ENCODE peak calls at places on chromosomes 16 and 17, in nine cellular contexts. One of them, this sample, is unnamed.

GRCh38 chr17:42894283-42895184 is 6.1 kb upstream of the G6PC1 start:
- DNase-seq in endothelial cell of umbilical vein: peak; percentile 8
- DNase-seq in MCF 10A: no peak
- DNase-seq in tibial nerve: no peak
- DNase-seq in upper lobe of right lung: no peak
- DNase-seq in RWPE1: no peak
- DNase-seq in pancreas: peak; percentile 72
- DNase-seq in cardiac muscle cell: no peak
- DNase-seq in body of pancreas: peak; percentile 88
- DNase-seq in this sample: no peak

GRCh38 chr16:12319464-12320030 is 343.0 kb downstream of the SNX29 start:
- DNase-seq in endothelial cell of umbilical vein: no peak
- DNase-seq in MCF 10A: no peak
- DNase-seq in RWPE1: no peak
- DNase-seq in upper lobe of right lung: no peak
- DNase-seq in pancreas: no peak
- DNase-seq in body of pancreas: peak; percentile 36
- DNase-seq in tibial nerve: no peak
- DNase-seq in cardiac muscle cell: no peak
- DNase-seq in this sample: no peak

GRCh38 chr16:48537909-48538745 is 71.9 kb downstream of the N4BP1 start:
- DNase-seq in upper lobe of right lung: peak; percentile 77
- DNase-seq in body of pancreas: peak; percentile 44
- DNase-seq in tibial nerve: no peak
- DNase-seq in RWPE1: no peak
- DNase-seq in pancreas: no peak
- DNase-seq in MCF 10A: no peak
- DNase-seq in cardiac muscle cell: peak; percentile 67
- DNase-seq in endothelial cell of umbilical vein: no peak
- DNase-seq in this sample: no peak

GRCh38 chr16:70688266-70688742 is 2.5 kb upstream of the MTSS2 start:
- DNase-seq in body of pancreas: no peak
- DNase-seq in cardiac muscle cell: peak; percentile 84
- DNase-seq in MCF 10A: peak; percentile 30
- DNase-seq in RWPE1: no peak
- DNase-seq in pancreas: peak; percentile 42
- DNase-seq in upper lobe of right lung: peak; percentile 90
- DNase-seq in endothelial cell of umbilical vein: peak; percentile 88
- DNase-seq in tibial nerve: peak; percentile 43
- DNase-seq in this sample: no peak

GRCh38 chr17:49845210-49845782 is 2.6 kb downstream of the TAC4 start:
- DNase-seq in cardiac muscle cell: peak; percentile 29
- DNase-seq in endothelial cell of umbilical vein: peak; percentile 26
- DNase-seq in tibial nerve: no peak
- DNase-seq in pancreas: no peak
- DNase-seq in body of pancreas: no peak
- DNase-seq in MCF 10A: no peak
- DNase-seq in upper lobe of right lung: peak; percentile 39
- DNase-seq in RWPE1: no peak
- DNase-seq in this sample: no peak

GRCh38 chr16:20774703-20775362 is 11.0 kb downstream of the ACSM3 start:
- DNase-seq in tibial nerve: no peak
- DNase-seq in RWPE1: peak; percentile 57
- DNase-seq in MCF 10A: peak; percentile 81
- DNase-seq in upper lobe of right lung: peak; percentile 87
- DNase-seq in pancreas: peak; percentile 79
- DNase-seq in endothelial cell of umbilical vein: peak; percentile 70
- DNase-seq in body of pancreas: peak; percentile 78
- DNase-seq in cardiac muscle cell: peak; percentile 72
- DNase-seq in this sample: peak; percentile 50

GRCh38 chr17:13947499-13947898 is 121.8 kb upstream of the COX10 start:
- DNase-seq in MCF 10A: no peak
- DNase-seq in endothelial cell of umbilical vein: no peak
- DNase-seq in upper lobe of right lung: no peak
- DNase-seq in RWPE1: no peak
- DNase-seq in pancreas: no peak
- DNase-seq in body of pancreas: no peak
- DNase-seq in tibial nerve: no peak
- DNase-seq in cardiac muscle cell: no peak
- DNase-seq in this sample: no peak

GRCh38 chr17:2050246-2050866 is 4.5 kb upstream of the HIC1 start:
- DNase-seq in upper lobe of right lung: peak; percentile 87
- DNase-seq in MCF 10A: peak; percentile 60
- DNase-seq in body of pancreas: peak; percentile 69
- DNase-seq in pancreas: peak; percentile 88
- DNase-seq in RWPE1: peak; percentile 71
- DNase-seq in cardiac muscle cell: peak; percentile 82
- DNase-seq in tibial nerve: no peak
- DNase-seq in endothelial cell of umbilical vein: peak; percentile 41
- DNase-seq in this sample: peak; percentile 80

GRCh38 chr17:79188048-79188447 is 113.4 kb downstream of the ENGASE start:
- DNase-seq in cardiac muscle cell: peak; percentile 6
- DNase-seq in upper lobe of right lung: no peak
- DNase-seq in pancreas: no peak
- DNase-seq in tibial nerve: no peak
- DNase-seq in endothelial cell of umbilical vein: no peak
- DNase-seq in MCF 10A: peak; percentile 20
- DNase-seq in body of pancreas: peak; percentile 26
- DNase-seq in RWPE1: peak; percentile 71
- DNase-seq in this sample: peak; percentile 80

GRCh38 chr16:785563-786535 is 2.3 kb downstream of the RPUSD1 start:
- DNase-seq in cardiac muscle cell: peak; percentile 64
- DNase-seq in upper lobe of right lung: peak; percentile 89
- DNase-seq in tibial nerve: peak; percentile 32
- DNase-seq in endothelial cell of umbilical vein: peak; percentile 26
- DNase-seq in RWPE1: peak; percentile 48
- DNase-seq in body of pancreas: peak; percentile 64
- DNase-seq in pancreas: peak; percentile 78
- DNase-seq in MCF 10A: peak; percentile 69
- DNase-seq in this sample: peak; percentile 84

GRCh38 chr17:8954339-8954738 is 11.2 kb downstream of the PIK3R5 start:
- DNase-seq in upper lobe of right lung: peak; percentile 85
- DNase-seq in cardiac muscle cell: no peak
- DNase-seq in tibial nerve: peak; percentile 35
- DNase-seq in endothelial cell of umbilical vein: no peak
- DNase-seq in RWPE1: no peak
- DNase-seq in pancreas: no peak
- DNase-seq in MCF 10A: no peak
- DNase-seq in body of pancreas: peak; percentile 22
- DNase-seq in this sample: peak; percentile 50

GRCh38 chr17:17669081-17669850 is 12.0 kb upstream of the RAI1 start:
- DNase-seq in tibial nerve: no peak
- DNase-seq in cardiac muscle cell: peak; percentile 19
- DNase-seq in endothelial cell of umbilical vein: no peak
- DNase-seq in body of pancreas: no peak
- DNase-seq in RWPE1: no peak
- DNase-seq in upper lobe of right lung: no peak
- DNase-seq in MCF 10A: no peak
- DNase-seq in pancreas: no peak
- DNase-seq in this sample: no peak

DNA sequence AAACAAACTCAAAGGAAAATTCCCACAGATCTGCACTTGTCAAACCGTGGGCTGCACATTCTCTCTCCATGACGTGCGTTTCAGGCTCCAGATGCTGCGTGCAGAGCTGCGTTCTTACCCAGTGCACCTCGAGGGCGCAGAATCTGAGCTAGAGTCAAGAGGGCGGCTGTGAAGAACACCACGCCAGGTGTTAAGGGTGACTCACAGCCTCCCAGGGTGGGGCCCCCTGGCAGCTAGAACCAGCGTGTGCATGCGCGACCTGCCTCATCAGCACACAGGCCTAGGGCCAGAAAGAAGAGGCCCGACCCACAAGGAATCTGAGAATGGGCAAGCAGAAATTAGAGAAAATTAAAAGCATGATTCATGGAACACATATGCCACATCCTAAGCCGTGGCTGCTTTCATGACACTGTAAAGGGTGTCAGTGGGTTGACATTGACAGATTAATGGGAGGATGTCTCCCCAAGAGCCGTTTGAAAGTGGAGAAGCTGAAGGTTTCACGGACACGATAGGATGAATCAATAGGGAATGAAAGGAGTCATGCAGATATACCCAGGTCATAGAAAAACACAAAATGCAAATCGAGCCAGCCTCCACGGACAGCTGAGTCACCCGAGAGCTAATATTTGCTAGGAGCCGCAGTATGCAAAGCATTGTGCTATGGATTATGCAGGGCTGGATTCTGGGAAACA is 29.0 kb downstream of the MARCHF10 start:
- DNase-seq in tibial nerve: no peak
- DNase-seq in endothelial cell of umbilical vein: no peak
- DNase-seq in body of pancreas: peak; percentile 75
- DNase-seq in cardiac muscle cell: peak; percentile 76
- DNase-seq in RWPE1: peak; percentile 92
- DNase-seq in MCF 10A: peak; percentile 96
- DNase-seq in upper lobe of right lung: peak; percentile 85
- DNase-seq in pancreas: no peak
- DNase-seq in this sample: no peak
- TF ChIP-seq CTCF in tibial nerve: no peak
- TF ChIP-seq CTCF in endothelial cell of umbilical vein: no peak
- TF ChIP-seq CTCF in body of pancreas: no peak
- TF ChIP-seq CTCF in cardiac muscle cell: no peak
- TF ChIP-seq CTCF in RWPE1: no peak
- TF ChIP-seq CTCF in MCF 10A: no peak
- TF ChIP-seq CTCF in upper lobe of right lung: no peak
- TF ChIP-seq CTCF in pancreas: no peak
- TF ChIP-seq CTCF in this sample: no peak

DNA sequence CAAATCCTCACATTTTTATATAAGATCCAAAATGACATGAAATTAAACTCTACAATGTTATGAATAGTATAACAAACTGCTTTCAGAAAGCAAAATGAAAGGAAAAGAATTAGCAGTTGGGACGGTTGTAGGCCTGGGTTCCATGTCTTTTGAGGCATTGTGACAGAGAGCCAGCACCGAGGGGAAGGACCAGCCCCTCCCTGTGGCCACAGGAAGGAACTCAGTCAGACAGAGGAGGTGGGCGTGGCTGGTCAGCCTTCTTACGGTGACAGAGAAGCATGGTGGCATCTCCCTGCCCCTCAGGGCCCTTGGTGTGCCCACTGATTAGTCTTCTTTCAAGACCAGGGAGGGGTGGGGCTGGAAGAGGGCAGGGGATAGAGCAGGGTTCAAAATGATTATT is 5.7 kb downstream of the ZNF319 start:
- DNase-seq in endothelial cell of umbilical vein: no peak
- DNase-seq in tibial nerve: no peak
- DNase-seq in MCF 10A: peak; percentile 60
- DNase-seq in body of pancreas: no peak
- DNase-seq in upper lobe of right lung: peak; percentile 84
- DNase-seq in pancreas: no peak
- DNase-seq in RWPE1: no peak
- DNase-seq in cardiac muscle cell: peak; percentile 54
- DNase-seq in this sample: peak; percentile 66
- TF ChIP-seq CTCF in endothelial cell of umbilical vein: peak; percentile 49
- TF ChIP-seq CTCF in tibial nerve: peak; percentile 5
- TF ChIP-seq CTCF in MCF 10A: peak; percentile 28
- TF ChIP-seq CTCF in body of pancreas: peak; percentile 33
- TF ChIP-seq CTCF in upper lobe of right lung: peak; percentile 41
- TF ChIP-seq CTCF in pancreas: no peak
- TF ChIP-seq CTCF in RWPE1: no peak
- TF ChIP-seq CTCF in cardiac muscle cell: peak; percentile 42
- TF ChIP-seq CTCF in this sample: peak; percentile 21

GRCh38 chr17:71963341-71963740 is 157.5 kb upstream of the SOX9 start:
- DNase-seq in cardiac muscle cell: no peak
- DNase-seq in body of pancreas: no peak
- DNase-seq in MCF 10A: no peak
- DNase-seq in tibial nerve: no peak
- DNase-seq in pancreas: no peak
- DNase-seq in RWPE1: no peak
- DNase-seq in endothelial cell of umbilical vein: no peak
- DNase-seq in upper lobe of right lung: no peak
- DNase-seq in this sample: no peak
- TF ChIP-seq CTCF in cardiac muscle cell: no peak
- TF ChIP-seq CTCF in body of pancreas: no peak
- TF ChIP-seq CTCF in MCF 10A: no peak
- TF ChIP-seq CTCF in tibial nerve: no peak
- TF ChIP-seq CTCF in pancreas: no peak
- TF ChIP-seq CTCF in RWPE1: no peak
- TF ChIP-seq CTCF in endothelial cell of umbilical vein: no peak
- TF ChIP-seq CTCF in upper lobe of right lung: no peak
- TF ChIP-seq CTCF in this sample: no peak

GRCh38 chr17:62753562-62753961 is 54.6 kb downstream of the MARCHF10 start:
- DNase-seq in endothelial cell of umbilical vein: no peak
- DNase-seq in cardiac muscle cell: no peak
- DNase-seq in upper lobe of right lung: no peak
- DNase-seq in body of pancreas: no peak
- DNase-seq in MCF 10A: no peak
- DNase-seq in tibial nerve: no peak
- DNase-seq in pancreas: no peak
- DNase-seq in RWPE1: no peak
- DNase-seq in this sample: no peak

GRCh38 chr17:62757518-62757951 is 50.6 kb downstream of the MARCHF10 start:
- DNase-seq in endothelial cell of umbilical vein: no peak
- DNase-seq in MCF 10A: no peak
- DNase-seq in tibial nerve: no peak
- DNase-seq in upper lobe of right lung: no peak
- DNase-seq in RWPE1: no peak
- DNase-seq in pancreas: no peak
- DNase-seq in cardiac muscle cell: no peak
- DNase-seq in body of pancreas: no peak
- DNase-seq in this sample: no peak

GRCh38 chr17:62754696-62755095 is 53.4 kb downstream of the MARCHF10 start:
- DNase-seq in cardiac muscle cell: no peak
- DNase-seq in body of pancreas: no peak
- DNase-seq in RWPE1: no peak
- DNase-seq in upper lobe of right lung: no peak
- DNase-seq in endothelial cell of umbilical vein: no peak
- DNase-seq in tibial nerve: no peak
- DNase-seq in pancreas: no peak
- DNase-seq in MCF 10A: no peak
- DNase-seq in this sample: no peak

GRCh38 chr17:62756198-62756597 is 51.9 kb downstream of the MARCHF10 start:
- DNase-seq in cardiac muscle cell: no peak
- DNase-seq in tibial nerve: no peak
- DNase-seq in RWPE1: no peak
- DNase-seq in MCF 10A: no peak
- DNase-seq in endothelial cell of umbilical vein: no peak
- DNase-seq in upper lobe of right lung: no peak
- DNase-seq in body of pancreas: no peak
- DNase-seq in pancreas: no peak
- DNase-seq in this sample: no peak

DNA sequence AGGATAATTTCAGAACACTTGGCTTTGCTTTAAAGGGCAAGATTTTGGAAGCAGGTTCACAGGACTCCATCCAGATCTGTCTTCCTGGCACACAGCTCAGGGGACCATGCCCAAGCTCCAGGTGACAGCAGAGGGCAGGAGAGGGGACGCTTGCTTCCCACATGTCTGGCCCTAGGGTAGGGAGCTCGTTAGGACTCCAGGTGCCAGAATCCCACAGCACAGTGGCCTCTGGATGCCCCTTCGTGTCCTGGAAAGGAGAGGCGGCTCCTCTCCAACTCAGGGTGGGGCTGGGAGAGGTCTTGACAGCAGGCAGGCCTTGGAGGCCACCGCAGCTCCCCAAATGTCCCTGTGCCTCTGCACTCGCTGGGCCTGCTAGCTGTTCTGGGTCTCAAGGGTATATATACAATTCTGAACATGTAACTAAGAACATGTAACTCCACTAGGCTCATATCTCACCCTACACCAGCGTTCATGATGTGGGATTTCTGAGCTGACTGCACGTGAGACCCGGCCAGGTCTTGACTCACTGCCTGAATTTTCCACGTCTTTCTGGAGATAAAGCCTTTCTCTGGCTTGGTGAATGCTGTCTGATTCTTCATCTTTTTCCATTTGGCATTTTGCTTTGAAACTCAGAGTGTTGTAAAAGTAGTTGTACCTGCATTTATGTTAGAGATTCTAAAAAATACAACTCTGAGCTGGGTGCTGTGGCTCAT is 52.8 kb downstream of the MARCHF10 start:
- DNase-seq in pancreas: no peak
- DNase-seq in upper lobe of right lung: no peak
- DNase-seq in cardiac muscle cell: peak; percentile 68
- DNase-seq in endothelial cell of umbilical vein: no peak
- DNase-seq in body of pancreas: no peak
- DNase-seq in RWPE1: no peak
- DNase-seq in MCF 10A: no peak
- DNase-seq in tibial nerve: no peak
- DNase-seq in this sample: no peak
- TF ChIP-seq CTCF in pancreas: no peak
- TF ChIP-seq CTCF in upper lobe of right lung: no peak
- TF ChIP-seq CTCF in cardiac muscle cell: no peak
- TF ChIP-seq CTCF in endothelial cell of umbilical vein: no peak
- TF ChIP-seq CTCF in body of pancreas: no peak
- TF ChIP-seq CTCF in RWPE1: no peak
- TF ChIP-seq CTCF in MCF 10A: no peak
- TF ChIP-seq CTCF in tibial nerve: no peak
- TF ChIP-seq CTCF in this sample: no peak